ENCODE peak calls at places on chromosomes 6 and 20, in five cellular contexts. M is H1, K is HepG2, U is GM12878, J is GM12891. G is an unnamed sample.

GRCh38 chr20:44942264-44942973 is 17.8 kb downstream of the TOMM34 start:
- DNase-seq in M (no peak), K (peak), U (no peak), J (no peak), G (no peak)

GRCh38 chr6:21402368-21402767 is 191.2 kb upstream of the SOX4 start:
- DNase-seq in M (no peak), K (no peak), U (peak), J (no peak), G (no peak)

GRCh38 chr20:32986331-32986966 is 17.8 kb downstream of the SUN5 start:
- DNase-seq in M (no peak), K (no peak), U (no peak), J (no peak), G (no peak)

GRCh38 chr6:106324726-106325335 is 729 bp downstream of the ATG5 start:
- DNase-seq in M (no peak), K (no peak), U (no peak), J (no peak), G (no peak)

GRCh38 chr6:152142116-152142515 is 334.6 kb downstream of the ESR1 start:
- DNase-seq in M (no peak), K (no peak), U (no peak), J (no peak), G (no peak)

GRCh38 chr20:25566821-25567220 is 18.5 kb downstream of the NINL start:
- DNase-seq in M (no peak), K (no peak), U (no peak), J (no peak), G (no peak)

GRCh38 chr6:161743526-161744196 is 469.8 kb upstream of the AGPAT4 start:
- DNase-seq in M (no peak), K (no peak), U (no peak), J (no peak), G (no peak)

GRCh38 chr6:42239333-42239732 is 21.7 kb upstream of the MRPS10 start:
- DNase-seq in M (no peak), K (no peak), U (no peak), J (no peak), G (no peak)

GRCh38 chr6:122071950-122072647 is 327.4 kb upstream of the HSF2 start:
- DNase-seq in M (no peak), K (no peak), U (no peak), J (no peak), G (no peak)

GRCh38 chr6:131116755-131117360 is 18.4 kb upstream of the AKAP7 start:
- DNase-seq in M (no peak), K (peak), U (no peak), J (no peak), G (no peak)

GRCh38 chr20:60455272-60455671 is 497.0 kb downstream of the CDH26 start:
- DNase-seq in M (no peak), K (no peak), U (no peak), J (no peak), G (no peak)

GRCh38 chr6:46933751-46934150 is 12.0 kb upstream of the ADGRF5 start:
- DNase-seq in M (no peak), K (no peak), U (no peak), J (no peak), G (no peak)

GRCh38 chr6:6678185-6678671 is 89.7 kb downstream of the LY86 start:
- DNase-seq in M (no peak), K (peak), U (no peak), J (no peak), G (no peak)

GRCh38 chr6:112946051-112946450 is 598.9 kb downstream of the RFPL4B start:
- DNase-seq in M (no peak), K (no peak), U (no peak), J (no peak), G (no peak)

GRCh38 chr6:1325471-1326309 is 13.8 kb downstream of the FOXQ1 start:
- DNase-seq in M (no peak), K (peak), U (no peak), J (no peak), G (no peak)

GRCh38 chr6:111533087-111533784 is 50.2 kb upstream of the REV3L start:
- DNase-seq in M (no peak), K (no peak), U (no peak), J (no peak), G (no peak)

GRCh38 chr6:105291525-105291924 is 111.4 kb downstream of the PREP start:
- DNase-seq in M (no peak), K (no peak), U (no peak), J (no peak), G (no peak)

GRCh38 chr6:40722081-40722480 is 134.9 kb upstream of the LRFN2 start:
- DNase-seq in M (no peak), K (no peak), U (no peak), J (no peak), G (no peak)

GRCh38 chr20:41232971-41233926 is 84.3 kb downstream of the ZHX3 start:
- DNase-seq in M (no peak), K (no peak), U (no peak), J (no peak), G (no peak)

GRCh38 chr6:96562886-96563285 is at the start of gene FHL5:
- DNase-seq in M (no peak), K (no peak), U (no peak), J (no peak), G (no peak)

GRCh38 chr6:143539723-143540122 is 28.2 kb upstream of the FUCA2 start:
- DNase-seq in M (no peak), K (no peak), U (no peak), J (no peak), G (no peak)

GRCh38 chr20:9590189-9590588 is 75.8 kb downstream of the LAMP5 start:
- DNase-seq in M (no peak), K (no peak), U (no peak), J (no peak), G (no peak)
- TF ChIP-seq TAF1 in M (no peak), K (no peak), U (no peak), J (no peak), G (no peak)

GRCh38 chr6:16723833-16724232 is 37.4 kb downstream of the ATXN1 start:
- DNase-seq in M (no peak), K (peak), U (no peak), J (no peak), G (no peak)
- TF ChIP-seq POLR2AphosphoS5 in M (no peak), K (no peak), U (no peak), J (no peak), G (no peak)

DNA sequence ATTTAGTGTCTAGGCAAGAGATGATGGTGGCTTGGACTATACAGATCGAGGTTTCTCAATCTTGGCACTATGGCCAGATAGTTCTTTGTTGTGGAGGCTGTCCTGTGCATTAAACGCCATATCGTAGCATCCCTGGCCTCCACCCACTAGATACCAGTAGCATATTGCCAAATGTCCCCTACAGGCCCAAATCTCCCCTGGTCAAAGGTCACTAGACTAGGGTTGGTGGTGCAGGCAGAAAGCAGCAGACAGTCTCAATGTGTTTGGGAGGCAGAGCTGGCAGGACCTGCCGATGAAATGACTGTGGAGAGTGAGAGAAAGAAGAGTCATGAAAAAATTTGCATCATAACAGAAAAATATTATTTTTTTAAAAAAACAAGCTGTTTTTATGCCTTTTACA is 63.0 kb downstream of the TRAM2 start:
- DNase-seq in M (no peak), K (no peak), U (no peak), J (no peak), G (no peak)
- TF ChIP-seq POLR2A in M (no peak), K (no peak), U (no peak), J (no peak), G (no peak)

DNA sequence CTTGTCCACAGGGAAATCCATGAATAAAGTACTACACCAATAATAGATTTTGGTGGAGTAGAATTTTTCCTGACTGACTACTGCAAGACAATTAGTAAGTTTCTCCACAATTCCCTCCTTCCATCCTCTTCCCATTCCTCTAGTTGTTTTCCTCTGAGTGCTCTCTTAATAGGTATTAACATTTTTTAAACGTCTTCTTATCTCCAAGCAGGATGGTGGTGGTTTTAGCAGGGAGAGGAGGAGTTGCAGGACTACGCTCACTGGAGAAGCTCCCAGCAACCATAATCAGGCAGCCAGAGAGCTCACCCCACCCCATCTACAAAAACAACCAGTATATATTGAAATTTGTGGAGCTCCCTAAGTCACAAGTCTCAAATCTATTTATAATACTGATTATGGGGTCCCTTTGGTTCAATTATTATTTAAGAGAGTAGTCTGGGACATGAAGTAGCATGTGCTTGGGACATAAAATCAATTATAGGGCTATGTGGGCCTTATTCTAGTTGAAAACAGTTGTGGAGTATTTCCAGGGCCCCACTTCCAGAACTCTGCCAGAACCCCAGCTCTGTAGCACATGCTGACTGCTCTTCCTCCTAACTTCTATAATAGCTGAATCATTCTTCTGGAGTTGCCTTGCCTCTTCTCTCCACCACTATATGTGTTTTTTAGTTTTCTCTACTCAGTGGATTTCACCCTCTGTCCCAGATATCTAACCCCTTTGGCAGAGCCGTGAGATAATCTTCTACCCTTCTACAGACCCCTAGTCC is 49.8 kb downstream of the MYB start:
- DNase-seq in M (no peak), K (no peak), U (no peak), J (no peak), G (no peak)
- TF ChIP-seq TAF1 in M (no peak), K (no peak), U (no peak), J (no peak), G (no peak)

GRCh38 chr6:169933839-169934698 is 182.6 kb downstream of the ERMARD start:
- DNase-seq in M (no peak), K (no peak), U (no peak), J (no peak), G (no peak)
- TF ChIP-seq POLR2AphosphoS5 in M (no peak), K (no peak), U (no peak), J (no peak), G (no peak)

GRCh38 chr6:125956506-125957390 is at the start of gene HINT3:
- DNase-seq in M (peak), K (peak), U (peak), J (peak), G (peak)
- TF ChIP-seq POLR2A in M (no peak), K (peak), U (peak), J (no peak), G (peak)

DNA sequence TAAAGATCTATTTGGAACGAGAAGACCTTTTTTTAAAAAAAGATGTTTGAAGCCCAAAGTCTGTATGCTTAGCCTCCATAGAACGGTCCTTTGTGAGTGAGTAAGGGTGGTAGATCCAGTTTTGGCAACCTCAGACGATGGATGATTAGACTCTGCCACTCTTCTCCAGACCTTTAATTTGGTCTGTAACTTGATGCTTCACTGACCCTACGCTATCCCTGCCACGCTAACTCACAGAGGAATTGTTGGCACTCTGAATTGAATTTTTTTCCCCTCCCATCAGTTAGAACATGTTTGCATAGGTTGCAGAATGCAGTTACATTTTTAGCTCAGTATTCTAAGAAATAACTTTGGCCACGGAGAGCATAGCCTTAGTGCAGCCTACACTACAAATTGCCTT is 15.8 kb upstream of the DEK start:
- DNase-seq in M (no peak), K (no peak), U (no peak), J (no peak), G (no peak)
- TF ChIP-seq TAF1 in M (no peak), K (no peak), U (no peak), J (no peak), G (no peak)